ENCODE peak calls at places on chromosomes 4 and X, in nine cellular contexts. I, D, J, T, A, Z, O, X and W are unnamed samples.
A peak's percentile ranks its signal among the peaks of the same experiment; 100 is the strongest.

GRCh38 chr4:141926414-141926813 is 290.0 kb downstream of the IL15 start:
- DNase-seq in I (no peak), D (no peak), J (no peak), T (no peak), A (no peak), Z (no peak), O (no peak), X (no peak), W (no peak)

GRCh38 chr4:94533405-94534223 is 81.9 kb downstream of the PDLIM5 start:
- DNase-seq in I (no peak), D (no peak), J (no peak), T (no peak), A (no peak), Z (no peak), O (no peak), X (no peak), W (no peak)

GRCh38 chr4:168152837-168153500 is 60.6 kb downstream of the ANXA10 start:
- DNase-seq in I (no peak), D (no peak), J (no peak), T (no peak), A (no peak), Z (no peak), O (no peak), X (no peak), W (no peak)

GRCh38 chr4:101528526-101528925 is 181.2 kb upstream of the PPP3CA start:
- DNase-seq in I (no peak), D (no peak), J (no peak), T (no peak), A (no peak), Z (no peak), O (no peak), X (no peak), W (no peak)

GRCh38 chrX:11241720-11242119 is 51.5 kb upstream of the AMELX start:
- DNase-seq in I (no peak), D (no peak), J (no peak), T (no peak), A (no peak), Z (no peak), O (no peak), X (no peak), W (no peak)

GRCh38 chrX:136936183-136936549 is 55.6 kb upstream of the RBMX start:
- DNase-seq in I (no peak), D (no peak), J (no peak), T (no peak), A (no peak), Z (no peak), O (no peak), X (no peak), W (no peak)

GRCh38 chr4:87856816-87857215 is 24.0 kb downstream of the MEPE start:
- DNase-seq in I (no peak), D (no peak), J (no peak), T (no peak), A (peak; percentile 32), Z (no peak), O (no peak), X (no peak), W (no peak)

GRCh38 chr4:41339812-41340809 is 83.4 kb downstream of the UCHL1 start:
- DNase-seq in I (peak; percentile 71), D (no peak), J (no peak), T (no peak), A (peak; percentile 71), Z (no peak), O (peak; percentile 24), X (no peak), W (no peak)

GRCh38 chrX:21383546-21383945 is 9.3 kb downstream of the CNKSR2 start:
- DNase-seq in I (no peak), D (no peak), J (no peak), T (no peak), A (no peak), Z (no peak), O (no peak), X (no peak), W (no peak)

GRCh38 chrX:144327515-144327914 is 443.6 kb downstream of the UBE2NL start:
- DNase-seq in I (no peak), D (no peak), J (no peak), T (no peak), A (no peak), Z (no peak), O (no peak), X (no peak), W (no peak)

GRCh38 chrX:46912098-46912672 is at the start of gene JADE3:
- DNase-seq in I (no peak), D (peak; percentile 51), J (peak; percentile 79), T (peak; percentile 83), A (peak; percentile 75), Z (peak; percentile 24), O (peak; percentile 81), X (peak; percentile 24), W (peak; percentile 13)

GRCh38 chr4:184310171-184310567 is 92.5 kb upstream of the ENPP6 start:
- DNase-seq in I (no peak), D (no peak), J (peak; percentile 68), T (peak; percentile 30), A (no peak), Z (peak; percentile 9), O (no peak), X (no peak), W (no peak)

GRCh38 chr4:56658410-56659003 is 22.6 kb downstream of the HOPX start:
- DNase-seq in I (no peak), D (no peak), J (no peak), T (no peak), A (peak; percentile 85), Z (no peak), O (no peak), X (no peak), W (no peak)

GRCh38 chr4:140081582-140082398 is 72.2 kb downstream of the MAML3 start:
- DNase-seq in I (no peak), D (no peak), J (no peak), T (no peak), A (no peak), Z (no peak), O (no peak), X (no peak), W (no peak)

GRCh38 chrX:19839770-19840254 is 47.6 kb downstream of the SH3KBP1 start:
- DNase-seq in I (no peak), D (peak; percentile 38), J (no peak), T (no peak), A (peak; percentile 24), Z (no peak), O (no peak), X (no peak), W (no peak)

GRCh38 chr4:78592104-78592783 is 40.7 kb downstream of the ANXA3 start:
- DNase-seq in I (no peak), D (no peak), J (peak; percentile 45), T (no peak), A (no peak), Z (no peak), O (no peak), X (no peak), W (no peak)